ENCODE peak calls at places on chromosomes 5 and 9, in five cellular contexts. P, C, Z, R and B are unnamed samples.

GRCh38 chr9:120904061-120904998 is 22.3 kb downstream of the TRAF1 start:
- DNase-seq in C (no peak), P (no peak), R (no peak), Z (peak), B (no peak)

GRCh38 chr5:41921874-41922273 is 3.2 kb upstream of the FBXO4 start:
- DNase-seq in C (no peak), Z (no peak), R (no peak), P (no peak), B (no peak)

GRCh38 chr9:107213561-107214028 is 69.5 kb upstream of the RAD23B start:
- DNase-seq in C (no peak), P (no peak), Z (no peak), R (no peak), B (no peak)

GRCh38 chr9:21744874-21745273 is 57.6 kb upstream of the MTAP start:
- DNase-seq in Z (no peak), P (no peak), C (no peak), R (no peak), B (no peak)

GRCh38 chr5:101915559-101915958 is 380.5 kb downstream of the SLCO4C1 start:
- DNase-seq in R (no peak), Z (no peak), C (no peak), P (no peak), B (peak)

GRCh38 chr9:34227445-34227844 is 48.6 kb downstream of the UBAP1 start:
- DNase-seq in Z (no peak), C (no peak), R (no peak), P (no peak), B (no peak)

GRCh38 chr5:9977070-9977469 is 272.6 kb downstream of the ATPSCKMT start:
- DNase-seq in Z (no peak), C (no peak), R (no peak), P (no peak), B (no peak)

GRCh38 chr5:115475768-115476167 is 68.8 kb downstream of the FEM1C start:
- DNase-seq in R (no peak), Z (no peak), C (no peak), P (no peak), B (no peak)

GRCh38 chr5:93607367-93608258 is 24.6 kb downstream of the NR2F1 start:
- DNase-seq in R (no peak), Z (no peak), C (peak), P (no peak), B (peak)

GRCh38 chr5:141040093-141040762 is 10.9 kb upstream of the PCDHB1 start:
- DNase-seq in R (no peak), P (peak), Z (no peak), C (peak), B (peak)

GRCh38 chr5:91469517-91470165 is 86.5 kb upstream of the ARRDC3 start:
- DNase-seq in Z (no peak), R (no peak), P (peak), C (no peak), B (no peak)

GRCh38 chr9:90991953-90992352 is 190.3 kb downstream of the SYK start:
- DNase-seq in P (no peak), Z (no peak), R (no peak), C (no peak), B (no peak)

GRCh38 chr5:137215780-137216179 is 283.3 kb downstream of the SPOCK1 start:
- DNase-seq in C (no peak), P (no peak), Z (no peak), R (no peak), B (no peak)

GRCh38 chr5:96149021-96149420 is 187.4 kb upstream of the ELL2 start:
- DNase-seq in Z (no peak), R (no peak), P (no peak), C (no peak), B (no peak)

GRCh38 chr5:96597441-96598020 is 64.6 kb upstream of the CAST start:
- DNase-seq in Z (no peak), R (no peak), P (no peak), C (no peak), B (no peak)

GRCh38 chr5:61313960-61314681 is 17.9 kb upstream of the ZSWIM6 start:
- DNase-seq in C (no peak), P (no peak), R (peak), Z (no peak), B (no peak)